ENCODE peak calls at places on chromosomes 2 and 18, in ten cellular contexts. S is tibial artery, M is fibroblast of lung, U is adrenal gland, I is K562, A is GM23248, L is Peyer's patch, O is neural progenitor cell, B is colonic mucosa, J is HL-60. C is an unnamed sample.

GRCh38 chr2:69674301-69674640 is 30.7 kb upstream of the AAK1 start:
- DNase-seq in S (no peak), M (no peak), U (no peak), I (no peak), A (no peak), L (no peak), O (no peak), B (no peak), J (no peak), C (no peak)

GRCh38 chr2:9287400-9288059 is 80.9 kb downstream of the ASAP2 start:
- DNase-seq in S (no peak), M (peak), U (no peak), I (no peak), A (peak), L (no peak), O (no peak), B (no peak), J (no peak), C (no peak)

GRCh38 chr2:240918258-240919091 is 12.3 kb downstream of the CROCC2 start:
- DNase-seq in S (peak), M (no peak), U (peak), I (no peak), A (no peak), L (peak), O (no peak), B (peak), J (no peak), C (no peak)

GRCh38 chr2:25159947-25160346 is 8.4 kb downstream of the POMC start:
- DNase-seq in S (no peak), M (no peak), U (no peak), I (peak), A (peak), L (no peak), O (peak), B (no peak), J (no peak), C (no peak)

GRCh38 chr2:167140767-167141166 is 252.5 kb downstream of the XIRP2 start:
- DNase-seq in S (no peak), M (peak), U (no peak), I (no peak), A (peak), L (no peak), O (no peak), B (no peak), J (no peak), C (no peak)

GRCh38 chr2:98807221-98807620 is 76.3 kb upstream of the MGAT4A start:
- DNase-seq in S (no peak), M (no peak), U (no peak), I (no peak), A (no peak), L (no peak), O (no peak), B (no peak), J (no peak), C (no peak)

GRCh38 chr2:222756951-222757645 is 85.6 kb downstream of the MOGAT1 start:
- DNase-seq in S (no peak), M (peak), U (no peak), I (no peak), A (peak), L (no peak), O (no peak), B (no peak), J (no peak), C (no peak)

GRCh38 chr2:160613466-160614153 is 120.0 kb upstream of the RBMS1 start:
- DNase-seq in S (no peak), M (peak), U (no peak), I (no peak), A (peak), L (no peak), O (no peak), B (no peak), J (no peak), C (no peak)

GRCh38 chr2:131062066-131062465 is 31.2 kb downstream of the FAM168B start:
- DNase-seq in S (no peak), M (no peak), U (no peak), I (no peak), A (no peak), L (peak), O (no peak), B (no peak), J (no peak), C (no peak)

GRCh38 chr2:230737791-230738226 is 25.2 kb downstream of the CAB39 start:
- DNase-seq in S (no peak), M (no peak), U (no peak), I (no peak), A (no peak), L (no peak), O (no peak), B (peak), J (no peak), C (no peak)

GRCh38 chr2:128292599-128293425 is 25.9 kb downstream of the HS6ST1 start:
- DNase-seq in S (no peak), M (no peak), U (peak), I (no peak), A (no peak), L (no peak), O (no peak), B (no peak), J (no peak), C (no peak)

GRCh38 chr18:23524213-23524707 is 20.9 kb downstream of the RMC1 start:
- DNase-seq in S (no peak), M (no peak), U (no peak), I (no peak), A (no peak), L (no peak), O (no peak), B (no peak), J (no peak), C (no peak)

GRCh38 chr2:23121968-23122648 is 262.9 kb upstream of the KLHL29 start:
- DNase-seq in S (no peak), M (no peak), U (no peak), I (no peak), A (no peak), L (no peak), O (no peak), B (no peak), J (no peak), C (no peak)

GRCh38 chr2:191686079-191686478 is 8.1 kb downstream of the NABP1 start:
- DNase-seq in S (no peak), M (no peak), U (no peak), I (no peak), A (peak), L (no peak), O (no peak), B (no peak), J (no peak), C (no peak)

GRCh38 chr2:236866542-236867340 is 218.9 kb upstream of the COPS8 start:
- DNase-seq in S (peak), M (no peak), U (no peak), I (no peak), A (no peak), L (peak), O (no peak), B (no peak), J (no peak), C (no peak)

GRCh38 chr18:75639468-75639831 is 211.9 kb upstream of the SMIM21 start:
- DNase-seq in S (no peak), M (no peak), U (no peak), I (no peak), A (no peak), L (no peak), O (no peak), B (no peak), J (no peak), C (no peak)

GRCh38 chr2:216683846-216684245 is 11.5 kb downstream of the IGFBP5 start:
- DNase-seq in S (peak), M (peak), U (no peak), I (no peak), A (peak), L (peak), O (no peak), B (no peak), J (peak), C (no peak)

GRCh38 chr2:55838653-55839052 is 84.9 kb downstream of the EFEMP1 start:
- DNase-seq in S (no peak), M (no peak), U (no peak), I (no peak), A (no peak), L (no peak), O (no peak), B (no peak), J (no peak), C (no peak)

GRCh38 chr18:58858591-58859468 is 5.8 kb upstream of the ZNF532 start:
- DNase-seq in S (peak), M (peak), U (no peak), I (no peak), A (peak), L (peak), O (no peak), B (peak), J (no peak), C (no peak)

GRCh38 chr2:106800180-106800579 is 85.8 kb downstream of the ST6GAL2 start:
- DNase-seq in S (no peak), M (no peak), U (no peak), I (no peak), A (no peak), L (no peak), O (no peak), B (no peak), J (no peak), C (no peak)

GRCh38 chr2:79530443-79530842 is 17.6 kb downstream of the CTNNA2 start:
- DNase-seq in S (no peak), M (no peak), U (no peak), I (no peak), A (peak), L (no peak), O (peak), B (no peak), J (no peak), C (no peak)

GRCh38 chr2:45274190-45274926 is 265.1 kb upstream of the SIX2 start:
- DNase-seq in S (no peak), M (no peak), U (no peak), I (no peak), A (no peak), L (no peak), O (peak), B (no peak), J (no peak), C (no peak)

GRCh38 chr18:46761054-46761769 is 4.4 kb upstream of the ST8SIA5 start:
- DNase-seq in S (no peak), M (no peak), U (no peak), I (no peak), A (no peak), L (no peak), O (no peak), B (no peak), J (no peak), C (no peak)

GRCh38 chr2:31812051-31812798 is 198.6 kb downstream of the MEMO1 start:
- DNase-seq in S (no peak), M (no peak), U (peak), I (peak), A (peak), L (no peak), O (no peak), B (no peak), J (no peak), C (peak)

GRCh38 chr2:98453531-98453930 is 8.9 kb downstream of the INPP4A start:
- DNase-seq in S (no peak), M (no peak), U (no peak), I (no peak), A (no peak), L (no peak), O (no peak), B (no peak), J (no peak), C (no peak)

GRCh38 chr2:226213717-226214116 is 585.9 kb downstream of the IRS1 start:
- DNase-seq in S (no peak), M (peak), U (no peak), I (no peak), A (peak), L (no peak), O (no peak), B (no peak), J (no peak), C (no peak)

GRCh38 chr2:238599549-238600505 is 173.1 kb downstream of the ASB1 start:
- DNase-seq in S (peak), M (no peak), U (no peak), I (no peak), A (no peak), L (no peak), O (no peak), B (no peak), J (no peak), C (no peak)

GRCh38 chr2:133602538-133602937 is 34.3 kb upstream of the NCKAP5 start:
- DNase-seq in S (no peak), M (peak), U (no peak), I (no peak), A (peak), L (no peak), O (no peak), B (no peak), J (no peak), C (no peak)

GRCh38 chr2:121446647-121447241 is 83.9 kb upstream of the RNU4ATAC start:
- DNase-seq in S (no peak), M (no peak), U (no peak), I (no peak), A (no peak), L (no peak), O (no peak), B (no peak), J (no peak), C (no peak)

GRCh38 chr2:103003750-103004250 is 242.0 kb downstream of the TMEM182 start:
- DNase-seq in S (no peak), M (no peak), U (no peak), I (no peak), A (no peak), L (no peak), O (no peak), B (no peak), J (no peak), C (no peak)

GRCh38 chr2:20200697-20201555 is 24.0 kb downstream of the SDC1 start:
- DNase-seq in S (no peak), M (no peak), U (no peak), I (no peak), A (no peak), L (no peak), O (no peak), B (no peak), J (no peak), C (no peak)

GRCh38 chr2:127733816-127734537 is 32.7 kb downstream of the SFT2D3 start:
- DNase-seq in S (no peak), M (peak), U (no peak), I (no peak), A (peak), L (no peak), O (no peak), B (no peak), J (no peak), C (no peak)

GRCh38 chr2:208266641-208267335 is 733 bp downstream of the PIKFYVE start:
- DNase-seq in S (no peak), M (peak), U (no peak), I (no peak), A (peak), L (no peak), O (no peak), B (no peak), J (no peak), C (no peak)

GRCh38 chr2:128921740-128922139 is 603.1 kb upstream of the HS6ST1 start:
- DNase-seq in S (no peak), M (no peak), U (no peak), I (no peak), A (no peak), L (no peak), O (no peak), B (no peak), J (no peak), C (no peak)

GRCh38 chr2:86622409-86622877 is 1.2 kb downstream of the RNF103 start:
- DNase-seq in S (peak), M (peak), U (peak), I (peak), A (peak), L (peak), O (peak), B (peak), J (no peak), C (no peak)

DNA sequence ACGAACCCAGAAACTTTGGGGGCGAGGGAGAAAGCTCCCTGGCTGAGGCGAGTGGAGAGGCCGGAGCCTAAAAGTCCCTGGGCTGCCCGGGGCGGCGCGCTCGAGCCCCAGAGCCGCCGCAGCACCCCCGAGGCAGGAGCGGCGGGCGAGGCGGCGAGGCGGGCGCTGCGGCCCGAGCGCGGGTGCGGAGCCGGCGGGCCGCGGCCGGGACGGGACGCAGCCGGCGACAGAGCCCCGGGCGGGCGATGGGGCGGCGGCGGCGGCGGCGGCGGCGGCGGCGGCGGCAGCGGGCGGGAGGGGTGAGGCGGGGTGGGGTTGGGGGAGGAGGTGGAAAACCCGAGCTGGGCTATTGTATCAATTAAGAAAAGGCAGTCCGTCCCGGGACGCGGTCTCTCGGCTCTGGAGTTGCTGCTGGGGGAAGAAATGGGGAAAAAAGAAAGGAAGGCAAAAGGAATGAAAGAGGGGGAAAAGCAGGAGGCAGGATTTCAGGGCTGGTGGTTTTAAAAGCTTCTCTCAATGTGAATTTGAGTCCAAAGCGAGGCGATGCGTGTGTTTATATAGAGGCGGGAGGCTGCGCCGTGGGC is 821 bp upstream of the CYP26B1 start:
- DNase-seq in S (no peak), M (no peak), U (no peak), I (peak), A (peak), L (peak), O (peak), B (no peak), J (no peak), C (no peak)
- H3K4me3 ChIP-seq in S (peak), M (peak), U (peak), I (no peak), A (peak), L (peak), O (peak), B (peak), J (no peak), C (no peak)

GRCh38 chr18:13147146-13147545 is 71.4 kb upstream of the LDLRAD4 start:
- DNase-seq in S (no peak), M (no peak), U (no peak), I (no peak), A (no peak), L (no peak), O (no peak), B (no peak), J (peak), C (no peak)
- H3K4me3 ChIP-seq in S (no peak), M (no peak), U (no peak), I (no peak), A (no peak), L (no peak), O (no peak), B (no peak), J (no peak), C (no peak)

GRCh38 chr2:88016086-88016947 is at the start of gene RNU2-63P:
- DNase-seq in S (peak), M (peak), U (peak), I (peak), A (peak), L (peak), O (peak), B (peak), J (peak), C (peak)
- H3K4me3 ChIP-seq in S (peak), M (peak), U (peak), I (peak), A (peak), L (peak), O (peak), B (peak), J (peak), C (peak)

GRCh38 chr18:76980663-76981387 is 151.8 kb downstream of the MBP start:
- DNase-seq in S (no peak), M (peak), U (peak), I (no peak), A (no peak), L (no peak), O (no peak), B (peak), J (no peak), C (no peak)
- H3K4me3 ChIP-seq in S (no peak), M (no peak), U (no peak), I (no peak), A (no peak), L (no peak), O (no peak), B (no peak), J (no peak), C (no peak)

GRCh38 chr18:57801379-57802165 is 1.5 kb downstream of the ATP8B1 start:
- DNase-seq in S (peak), M (no peak), U (no peak), I (no peak), A (peak), L (no peak), O (peak), B (no peak), J (no peak), C (no peak)
- H3K4me3 ChIP-seq in S (peak), M (peak), U (peak), I (no peak), A (peak), L (peak), O (peak), B (peak), J (peak), C (no peak)

GRCh38 chr2:58535182-58535581 is 294.1 kb upstream of the FANCL start:
- DNase-seq in S (no peak), M (no peak), U (no peak), I (no peak), A (no peak), L (no peak), O (peak), B (no peak), J (no peak), C (no peak)
- H3K4me3 ChIP-seq in S (no peak), M (no peak), U (no peak), I (no peak), A (no peak), L (no peak), O (no peak), B (no peak), J (no peak), C (no peak)

GRCh38 chr18:9113468-9114149 is 11.1 kb downstream of the NDUFV2 start:
- DNase-seq in S (no peak), M (no peak), U (no peak), I (no peak), A (no peak), L (peak), O (no peak), B (no peak), J (no peak), C (no peak)

GRCh38 chr18:9120796-9121195 is 15.8 kb upstream of the ANKRD12 start:
- DNase-seq in S (no peak), M (no peak), U (no peak), I (no peak), A (no peak), L (no peak), O (no peak), B (no peak), J (no peak), C (no peak)

GRCh38 chr18:9115984-9116383 is 13.5 kb downstream of the NDUFV2 start:
- DNase-seq in S (no peak), M (no peak), U (no peak), I (no peak), A (no peak), L (no peak), O (no peak), B (no peak), J (no peak), C (no peak)

GRCh38 chr18:9123520-9123919 is 13.1 kb upstream of the ANKRD12 start:
- DNase-seq in S (no peak), M (no peak), U (no peak), I (no peak), A (no peak), L (no peak), O (no peak), B (no peak), J (no peak), C (no peak)

DNA sequence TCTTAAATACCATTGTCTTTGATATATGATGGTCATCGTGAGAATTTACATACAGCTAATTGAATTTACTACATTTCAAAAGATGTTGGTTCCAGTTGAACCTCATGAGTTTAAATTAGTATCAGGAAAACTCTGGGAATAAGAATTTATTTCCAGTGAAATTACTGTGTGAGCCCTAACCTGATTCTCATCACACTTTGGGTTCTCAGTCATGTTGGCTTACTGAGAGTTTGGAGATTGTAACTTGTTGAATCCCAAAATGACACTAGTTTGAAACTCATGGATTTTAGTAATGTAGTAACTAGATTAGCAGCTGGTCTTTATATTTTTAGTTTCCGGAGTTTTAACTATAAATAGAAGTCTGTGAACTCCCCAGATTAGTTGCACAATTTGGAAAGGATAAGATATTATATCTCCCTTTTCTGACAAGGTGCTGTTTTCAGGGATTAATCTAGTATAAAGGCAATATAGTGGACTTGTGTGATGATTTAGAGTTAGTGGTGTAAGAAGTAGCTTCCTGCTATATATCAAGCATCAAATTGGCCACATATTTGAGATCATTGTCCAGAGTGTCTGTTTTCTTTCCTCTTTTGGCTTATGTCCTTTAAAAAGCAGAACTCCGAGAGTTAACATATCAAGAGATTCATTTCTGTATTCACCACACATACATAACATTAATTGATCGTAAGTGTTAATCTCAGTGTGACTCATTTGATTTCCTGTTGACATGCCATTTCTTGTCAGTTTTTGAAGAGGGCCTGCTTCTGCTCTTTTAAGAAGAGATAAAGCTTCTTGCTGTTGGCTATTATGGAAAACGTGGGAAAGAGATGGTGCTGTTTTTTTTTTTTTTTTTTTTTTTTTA is 15.7 kb downstream of the NDUFV2 start:
- DNase-seq in S (no peak), M (peak), U (no peak), I (no peak), A (no peak), L (no peak), O (no peak), B (no peak), J (no peak), C (no peak)
- H3K4me3 ChIP-seq in S (peak), M (no peak), U (no peak), I (no peak), A (peak), L (no peak), O (no peak), B (no peak), J (no peak), C (no peak)

C was measured in GM12864.